ENCODE peak calls at places on chromosomes 16 and 17, in six cellular contexts. I, T, Y, D, S and A are unnamed samples.

GRCh38 chr16:67284699-67285646 is 5.6 kb downstream of the PLEKHG4 start:
- DNase-seq in I (no peak), T (peak; percentile 26), Y (peak; percentile 44), D (peak; percentile 66), S (peak; percentile 53), A (no peak)

GRCh38 chr17:80720624-80721577 is 176.3 kb downstream of the RPTOR start:
- DNase-seq in I (no peak), T (no peak), Y (peak; percentile 78), D (no peak), S (no peak), A (peak; percentile 36)

GRCh38 chr16:35198223-35199199 is 1739.1 kb downstream of the TP53TG3F start:
- DNase-seq in I (no peak), T (no peak), Y (no peak), D (no peak), S (no peak), A (no peak)

GRCh38 chr17:32264140-32264799 is 1.4 kb upstream of the RHBDL3 start:
- DNase-seq in I (no peak), T (no peak), Y (peak; percentile 41), D (no peak), S (no peak), A (no peak)

GRCh38 chr16:4090476-4090875 is 25.8 kb downstream of the ADCY9 start:
- DNase-seq in I (no peak), T (no peak), Y (no peak), D (no peak), S (no peak), A (no peak)

GRCh38 chr17:61770752-61771533 is 92.4 kb downstream of the BRIP1 start:
- DNase-seq in I (peak; percentile 25), T (no peak), Y (no peak), D (no peak), S (no peak), A (no peak)

GRCh38 chr16:49531425-49531824 is 157.8 kb downstream of the C16orf78 start:
- DNase-seq in I (no peak), T (no peak), Y (no peak), D (no peak), S (no peak), A (no peak)

GRCh38 chr16:65394306-65394705 is 272.4 kb upstream of the CDH11 start:
- DNase-seq in I (no peak), T (no peak), Y (no peak), D (no peak), S (no peak), A (no peak)

GRCh38 chr16:1430214-1430758 is 592 bp upstream of the PERCC1 start:
- DNase-seq in I (no peak), T (no peak), Y (no peak), D (no peak), S (no peak), A (no peak)

GRCh38 chr17:77999413-78000173 is 41.1 kb downstream of the TNRC6C start:
- DNase-seq in I (no peak), T (no peak), Y (no peak), D (no peak), S (peak; percentile 6), A (no peak)

GRCh38 chr16:84356591-84357116 is 11.7 kb upstream of the ATP2C2 start:
- DNase-seq in I (no peak), T (peak; percentile 91), Y (no peak), D (no peak), S (no peak), A (no peak)

GRCh38 chr16:58509256-58510096 is 5.8 kb upstream of the SETD6 start:
- DNase-seq in I (no peak), T (no peak), Y (no peak), D (no peak), S (no peak), A (no peak)